ENCODE peak calls at places on chromosomes 16 and 17, in eight cellular contexts. C is heart right ventricle, Y is mesendoderm, P is tibial artery, B is psoas muscle, Z is transverse colon, D is trophoblast cell, A is sigmoid colon. E is an unnamed sample.

GRCh38 chr16:31010539-31010938 is at the start of gene STX1B:
- DNase-seq in C (no peak), Y (peak; percentile 44), P (no peak), B (no peak), Z (peak; percentile 21), D (no peak), A (no peak), E (no peak)

GRCh38 chr17:63838586-63839184 is 3.8 kb downstream of the SMARCD2 start:
- DNase-seq in C (peak; percentile 85), Y (peak; percentile 35), P (peak; percentile 98), B (peak; percentile 95), Z (peak; percentile 82), D (peak; percentile 87), A (peak; percentile 99), E (peak; percentile 90)

GRCh38 chr16:1193825-1194581 is 31.1 kb downstream of the TPSG1 start:
- DNase-seq in C (no peak), Y (no peak), P (no peak), B (no peak), Z (no peak), D (no peak), A (no peak), E (no peak)

GRCh38 chr16:81589975-81590650 is 145.5 kb downstream of the CMIP start:
- DNase-seq in C (no peak), Y (no peak), P (no peak), B (no peak), Z (no peak), D (no peak), A (no peak), E (peak; percentile 43)

GRCh38 chr17:32493581-32494513 is 7.1 kb downstream of the CDK5R1 start:
- DNase-seq in C (no peak), Y (no peak), P (no peak), B (no peak), Z (no peak), D (no peak), A (no peak), E (no peak)

GRCh38 chr17:38560503-38561318 is 45.0 kb downstream of the SRCIN1 start:
- DNase-seq in C (peak; percentile 22), Y (peak; percentile 57), P (no peak), B (no peak), Z (no peak), D (no peak), A (no peak), E (no peak)

GRCh38 chr17:72514888-72515287 is 394.1 kb downstream of the SOX9 start:
- DNase-seq in C (peak; percentile 27), Y (no peak), P (no peak), B (no peak), Z (no peak), D (no peak), A (no peak), E (peak; percentile 55)

GRCh38 chr17:44383861-44384260 is 5.6 kb downstream of the ITGA2B start:
- DNase-seq in C (no peak), Y (no peak), P (no peak), B (no peak), Z (no peak), D (no peak), A (no peak), E (peak; percentile 68)

GRCh38 chr16:80369559-80369958 is 171.2 kb upstream of the DYNLRB2 start:
- DNase-seq in C (peak; percentile 9), Y (peak; percentile 80), P (no peak), B (no peak), Z (peak; percentile 34), D (peak; percentile 14), A (peak; percentile 73), E (peak; percentile 51)

GRCh38 chr17:7852262-7852670 is 2.6 kb upstream of the TMEM88 start:
- DNase-seq in C (peak; percentile 12), Y (no peak), P (peak; percentile 69), B (no peak), Z (no peak), D (no peak), A (peak; percentile 76), E (peak; percentile 55)

GRCh38 chr16:48385272-48385953 is at the start of gene SIAH1:
- DNase-seq in C (peak; percentile 85), Y (peak; percentile 91), P (peak; percentile 91), B (peak; percentile 88), Z (peak; percentile 88), D (peak; percentile 63), A (peak; percentile 91), E (peak; percentile 88)

GRCh38 chr16:2148714-2149629 is 547 bp downstream of the RAB26 start:
- DNase-seq in C (no peak), Y (peak; percentile 36), P (no peak), B (no peak), Z (no peak), D (no peak), A (no peak), E (no peak)

GRCh38 chr17:83078378-83079339 is 750 bp upstream of the METRNL start:
- DNase-seq in C (no peak), Y (no peak), P (no peak), B (no peak), Z (no peak), D (no peak), A (peak; percentile 80), E (no peak)
- H3K27ac ChIP-seq in C (peak overlapping the region; percentile 39), Y (no peak overlapping the region), P (peak overlapping the region; percentile 83), B (peak overlapping the region; percentile 53), Z (peak overlapping the region; percentile 82), D (no peak overlapping the region), A (peak overlapping the region; percentile 96), E (no peak overlapping the region)

GRCh38 chr17:80984749-80985148 is 6.9 kb upstream of the CHMP6 start:
- DNase-seq in C (no peak), Y (peak; percentile 98), P (peak; percentile 89), B (peak; percentile 28), Z (no peak), D (peak; percentile 79), A (no peak), E (no peak)
- H3K4me1 ChIP-seq in C (peaks cover 19% of the 10 kb centered on the region), Y (no peaks in the 10 kb centered on the region), P (peaks cover 20% of the 10 kb centered on the region), B (peaks cover 8% of the 10 kb centered on the region), Z (peaks cover 23% of the 10 kb centered on the region), D (peaks cover 4% of the 10 kb centered on the region), A (peaks cover 58% of the 10 kb centered on the region), E (no peaks in the 10 kb centered on the region)

DNA sequence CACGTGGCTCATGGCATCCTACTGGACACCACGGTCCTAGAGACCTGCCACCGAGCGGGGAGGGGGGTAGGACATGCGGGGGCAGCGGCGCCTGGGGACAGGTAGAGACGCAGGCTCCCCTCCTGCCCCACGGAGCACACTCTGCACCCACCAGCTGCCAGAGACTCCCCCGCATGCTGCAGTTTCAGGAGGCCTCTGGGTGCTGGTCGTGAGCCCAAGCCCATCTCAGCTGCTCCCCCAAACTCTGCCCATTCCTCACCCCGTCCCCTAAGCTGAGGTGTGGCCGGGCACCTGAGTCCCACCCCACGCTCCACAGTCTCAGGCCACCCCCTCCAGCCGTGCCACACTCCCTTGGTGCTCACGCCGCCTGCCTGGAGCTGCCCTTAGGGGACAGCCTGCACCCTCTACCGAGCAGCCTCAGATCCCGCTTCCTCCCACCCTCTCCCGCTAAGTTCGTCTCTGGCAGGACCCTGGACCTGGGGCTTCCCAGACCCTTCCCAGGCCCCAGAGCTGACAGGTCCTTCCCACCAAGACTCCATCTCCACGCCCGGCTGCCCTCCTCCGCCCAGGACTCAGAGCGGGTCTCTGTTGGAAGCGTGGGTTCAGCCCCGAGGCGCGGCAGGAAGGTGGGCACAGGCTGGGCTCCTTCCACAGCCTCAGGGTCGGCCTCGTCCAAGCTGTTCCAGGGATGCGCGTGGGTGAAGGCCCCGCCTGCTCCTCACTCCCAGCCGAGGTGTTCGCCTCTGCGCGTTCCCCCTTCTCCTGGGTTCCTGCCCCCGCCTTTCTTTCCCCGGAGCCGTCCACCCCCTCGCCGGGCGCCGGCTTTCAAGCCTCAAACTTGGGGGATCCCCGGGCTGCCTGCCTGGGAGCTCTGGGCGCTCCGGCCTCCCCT is 1.3 kb downstream of the RAB40B start:
- DNase-seq in C (no peak), Y (no peak), P (no peak), B (no peak), Z (no peak), D (no peak), A (no peak), E (no peak)
- H3K4me3 ChIP-seq in C (peak overlapping the region; percentile 86), Y (no peak overlapping the region), P (peak overlapping the region; percentile 93), B (peak overlapping the region; percentile 88), Z (peak overlapping the region; percentile 63), D (peak overlapping the region; percentile 73), A (peak overlapping the region; percentile 89), E (peak overlapping the region; percentile 92)

GRCh38 chr17:65103896-65104295 is 33.3 kb upstream of the RGS9 start:
- DNase-seq in C (no peak), Y (no peak), P (no peak), B (no peak), Z (no peak), D (no peak), A (peak; percentile 56), E (no peak)
- H3K27ac ChIP-seq in C (no peak overlapping the region), Y (no peak overlapping the region), P (no peak overlapping the region), B (no peak overlapping the region), Z (no peak overlapping the region), D (no peak overlapping the region), A (no peak overlapping the region), E (no peak overlapping the region)

GRCh38 chr17:77395609-77396008 is 254.8 kb downstream of the SEC14L1 start:
- DNase-seq in C (no peak), Y (no peak), P (no peak), B (no peak), Z (no peak), D (no peak), A (no peak), E (no peak)
- H3K4me1 ChIP-seq in C (peaks cover 74% of the 10 kb centered on the region), Y (peaks cover 28% of the 10 kb centered on the region), P (peaks cover 56% of the 10 kb centered on the region), B (peaks cover 72% of the 10 kb centered on the region), Z (peaks cover 53% of the 10 kb centered on the region), D (peaks cover 29% of the 10 kb centered on the region), A (peaks cover 84% of the 10 kb centered on the region), E (no peaks in the 10 kb centered on the region)

GRCh38 chr17:75523647-75524046 is 1.9 kb upstream of the LLGL2 start:
- DNase-seq in C (no peak), Y (no peak), P (no peak), B (no peak), Z (no peak), D (no peak), A (no peak), E (no peak)

GRCh38 chr17:75524269-75524970 is 1.1 kb upstream of the LLGL2 start:
- DNase-seq in C (no peak), Y (no peak), P (no peak), B (no peak), Z (no peak), D (no peak), A (no peak), E (no peak)

GRCh38 chr17:75524971-75525805 is at the start of gene LLGL2:
- DNase-seq in C (no peak), Y (peak; percentile 94), P (peak; percentile 85), B (peak; percentile 70), Z (peak; percentile 94), D (peak; percentile 85), A (peak; percentile 81), E (peak; percentile 88)

GRCh38 chr17:75525806-75526554 is 483 bp downstream of the LLGL2 start:
- DNase-seq in C (no peak), Y (peak; percentile 40), P (no peak), B (no peak), Z (peak; percentile 45), D (no peak), A (no peak), E (no peak)

GRCh38 chr17:75526555-75527270 is 1.2 kb downstream of the LLGL2 start:
- DNase-seq in C (no peak), Y (peak; percentile 31), P (no peak), B (no peak), Z (peak; percentile 82), D (no peak), A (no peak), E (no peak)
- H3K4me3 ChIP-seq in C (peak overlapping the region; percentile 74), Y (peak overlapping the region; percentile 50), P (peak overlapping the region; percentile 79), B (peak overlapping the region; percentile 72), Z (peak overlapping the region; percentile 71), D (peak overlapping the region; percentile 82), A (peak overlapping the region; percentile 71), E (no peak overlapping the region)

GRCh38 chr17:40340327-40340726 is 24.2 kb downstream of the GJD3 start:
- DNase-seq in C (no peak), Y (no peak), P (no peak), B (no peak), Z (no peak), D (no peak), A (no peak), E (no peak)
- H3K27ac ChIP-seq in C (peak overlapping the region; percentile 92), Y (no peak overlapping the region), P (peak overlapping the region; percentile 96), B (peak overlapping the region; percentile 93), Z (peak overlapping the region; percentile 95), D (no peak overlapping the region), A (peak overlapping the region; percentile 96), E (no peak overlapping the region)